ENCODE peak calls at places on chromosomes 13 and 19, in eight cellular contexts. Z is MCF 10A, V is tibial artery, J is left lung, L is lower lobe of right lung, T is fibroblast of villous mesenchyme, G is dorsolateral prefrontal cortex, U is glutamatergic neuron. B is an unnamed sample.

GRCh38 chr13:99540530-99540929 is 39.3 kb downstream of the TM9SF2 start:
- DNase-seq in Z (no peak), J (no peak), V (no peak), U (no peak), G (no peak), L (no peak), T (no peak), B (no peak)

GRCh38 chr19:12935071-12935470 is 1.6 kb upstream of the FARSA start:
- DNase-seq in U (no peak), J (no peak), T (no peak), L (no peak), V (no peak), Z (no peak), G (no peak), B (no peak)

GRCh38 chr13:36875431-36875830 is 44.6 kb downstream of the SMAD9 start:
- DNase-seq in Z (no peak), J (no peak), U (no peak), V (no peak), L (no peak), T (no peak), G (no peak), B (no peak)

GRCh38 chr13:109135018-109135417 is 505.6 kb downstream of the MYO16 start:
- DNase-seq in V (no peak), U (no peak), T (no peak), J (no peak), G (no peak), Z (no peak), L (no peak), B (no peak)

GRCh38 chr19:32012206-32012605 is 333.2 kb upstream of the ZNF507 start:
- DNase-seq in J (no peak), Z (peak), L (no peak), U (no peak), G (no peak), T (no peak), V (no peak), B (no peak)

GRCh38 chr13:46179576-46180368 is 2.2 kb downstream of the LCP1 start:
- DNase-seq in U (no peak), G (no peak), J (no peak), L (peak), T (no peak), V (peak), Z (no peak), B (no peak)

GRCh38 chr13:33612641-33613638 is 205.0 kb upstream of the RFC3 start:
- DNase-seq in T (no peak), L (no peak), G (no peak), J (no peak), V (no peak), U (no peak), Z (no peak), B (no peak)

GRCh38 chr13:86840250-86841191 is 830.6 kb upstream of the SLITRK5 start:
- DNase-seq in L (no peak), G (no peak), Z (no peak), U (no peak), V (no peak), J (no peak), T (no peak), B (no peak)

GRCh38 chr19:961866-962620 is 22.1 kb upstream of the WDR18 start:
- DNase-seq in U (no peak), Z (peak), V (no peak), L (no peak), T (peak), G (no peak), J (peak), B (no peak)

GRCh38 chr13:59891053-59891452 is 272.7 kb downstream of the DIAPH3 start:
- DNase-seq in J (no peak), G (no peak), T (peak), L (no peak), U (no peak), Z (no peak), V (no peak), B (no peak)

GRCh38 chr19:28394705-28395104 is 818.2 kb downstream of the UQCRFS1 start:
- DNase-seq in U (no peak), V (no peak), J (no peak), T (no peak), Z (no peak), L (no peak), G (no peak), B (no peak)

GRCh38 chr13:98577823-98578285 is 947 bp upstream of the STK24 start:
- DNase-seq in G (no peak), V (no peak), L (no peak), U (peak), J (no peak), Z (no peak), T (no peak), B (no peak)

GRCh38 chr19:40960780-40961179 is 30.3 kb upstream of the CYP2B6 start:
- DNase-seq in Z (no peak), J (no peak), T (no peak), G (no peak), V (no peak), L (no peak), U (no peak), B (no peak)

GRCh38 chr13:27104606-27105005 is 67.0 kb downstream of the USP12 start:
- DNase-seq in V (no peak), T (peak), J (no peak), U (no peak), L (no peak), Z (no peak), G (no peak), B (no peak)

GRCh38 chr13:56659041-56659471 is 481.7 kb upstream of the PRR20A start:
- DNase-seq in T (no peak), L (peak), G (no peak), U (no peak), V (no peak), Z (no peak), J (peak), B (peak)

GRCh38 chr19:55319786-55320185 is 5.4 kb downstream of the TMEM150B start:
- DNase-seq in J (no peak), Z (no peak), G (no peak), L (no peak), U (peak), V (no peak), T (peak), B (no peak)

GRCh38 chr13:49996166-49996915 is 501 bp upstream of the TRIM13 start:
- DNase-seq in V (peak), J (peak), L (peak), G (peak), Z (peak), T (peak), U (peak), B (peak)

GRCh38 chr13:23159205-23159586 is 21.6 kb upstream of the SGCG start:
- DNase-seq in G (no peak), L (peak), U (peak), J (no peak), T (peak), V (no peak), Z (peak), B (no peak)

GRCh38 chr19:38952395-38953165 is 21.8 kb downstream of the MRPS12 start:
- DNase-seq in U (peak), J (no peak), Z (peak), G (no peak), V (no peak), L (no peak), T (no peak), B (no peak)

GRCh38 chr19:51810228-51810627 is 15.3 kb downstream of the FPR3 start:
- DNase-seq in L (no peak), U (no peak), G (no peak), T (no peak), Z (peak), V (no peak), J (no peak), B (no peak)

GRCh38 chr13:95298971-95299627 is 2.2 kb downstream of the ABCC4 start:
- DNase-seq in U (no peak), J (no peak), V (no peak), T (peak), G (no peak), Z (peak), L (no peak), B (no peak)

GRCh38 chr13:53165201-53165600 is 136.6 kb downstream of the OLFM4 start:
- DNase-seq in Z (no peak), L (no peak), U (no peak), G (no peak), V (no peak), J (no peak), T (no peak), B (no peak)

GRCh38 chr19:13652810-13653590 is 111.3 kb upstream of the MRI1 start:
- DNase-seq in Z (no peak), L (no peak), T (no peak), G (no peak), U (no peak), J (no peak), V (no peak), B (no peak)

GRCh38 chr19:4363571-4364304 is 20.4 kb downstream of the MPND start:
- DNase-seq in L (peak), J (no peak), T (no peak), V (peak), U (no peak), Z (no peak), G (no peak), B (no peak)

DNA sequence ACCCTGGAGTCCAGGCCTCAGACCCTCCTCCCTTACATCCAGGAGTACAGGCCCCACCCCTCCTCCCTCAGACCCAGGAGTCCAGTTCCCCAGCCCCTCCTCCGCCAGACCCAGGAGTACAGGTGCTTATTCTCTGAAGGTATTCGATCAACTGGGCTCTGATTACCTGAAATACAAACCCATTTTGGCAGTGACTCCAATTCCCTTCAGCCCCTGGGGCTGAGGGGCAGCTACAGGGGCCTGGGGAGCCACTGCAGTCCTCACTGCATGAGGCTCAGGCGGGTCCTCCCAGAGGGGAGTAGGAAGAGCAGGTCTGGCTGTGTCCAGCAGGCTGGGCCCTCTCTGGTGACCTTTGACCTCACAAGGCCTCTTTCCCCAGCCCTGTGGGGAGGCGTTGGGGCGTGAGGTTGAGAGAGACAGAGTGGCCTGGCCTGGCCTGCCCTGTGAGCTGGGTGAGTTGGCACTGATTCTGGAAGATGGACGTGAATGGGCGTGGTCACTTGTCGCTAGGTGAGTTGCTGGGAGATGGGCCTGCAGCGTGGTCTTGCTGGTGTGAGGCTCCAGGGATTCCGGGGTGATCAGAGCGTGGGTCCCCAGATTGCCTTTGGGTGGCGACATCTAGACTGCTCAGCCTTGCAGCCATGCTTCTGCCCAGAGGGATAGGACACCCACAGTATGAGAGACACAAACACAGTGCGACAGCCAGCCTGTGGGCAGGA is 3.1 kb downstream of the BCAT2 start:
- DNase-seq in G (no peak), V (no peak), T (no peak), J (no peak), Z (no peak), U (peak), L (no peak), B (no peak)
- TF ChIP-seq CTCF in G (no peak), V (no peak), T (no peak), J (no peak), Z (no peak), U (no peak), L (no peak), B (no peak)

GRCh38 chr19:6717036-6717435 is 3.4 kb downstream of the C3 start:
- DNase-seq in Z (no peak), T (no peak), V (no peak), J (peak), U (peak), G (no peak), L (no peak), B (no peak)
- TF ChIP-seq CTCF in Z (no peak), T (no peak), V (no peak), J (no peak), U (no peak), G (no peak), L (no peak), B (no peak)

GRCh38 chr13:44874176-44874575 is 115.1 kb downstream of the NUFIP1 start:
- DNase-seq in J (no peak), L (no peak), U (no peak), G (no peak), V (no peak), T (no peak), Z (no peak), B (no peak)

GRCh38 chr13:44876782-44877324 is 112.4 kb downstream of the NUFIP1 start:
- DNase-seq in T (no peak), Z (no peak), J (no peak), L (no peak), G (no peak), V (no peak), U (peak), B (no peak)

GRCh38 chr13:44874886-44875630 is 114.2 kb downstream of the NUFIP1 start:
- DNase-seq in J (no peak), Z (no peak), T (no peak), V (no peak), U (no peak), L (no peak), G (no peak), B (no peak)

GRCh38 chr13:44884076-44884729 is 105.1 kb downstream of the NUFIP1 start:
- DNase-seq in Z (peak), V (no peak), G (no peak), L (no peak), T (peak), U (no peak), J (no peak), B (no peak)

DNA sequence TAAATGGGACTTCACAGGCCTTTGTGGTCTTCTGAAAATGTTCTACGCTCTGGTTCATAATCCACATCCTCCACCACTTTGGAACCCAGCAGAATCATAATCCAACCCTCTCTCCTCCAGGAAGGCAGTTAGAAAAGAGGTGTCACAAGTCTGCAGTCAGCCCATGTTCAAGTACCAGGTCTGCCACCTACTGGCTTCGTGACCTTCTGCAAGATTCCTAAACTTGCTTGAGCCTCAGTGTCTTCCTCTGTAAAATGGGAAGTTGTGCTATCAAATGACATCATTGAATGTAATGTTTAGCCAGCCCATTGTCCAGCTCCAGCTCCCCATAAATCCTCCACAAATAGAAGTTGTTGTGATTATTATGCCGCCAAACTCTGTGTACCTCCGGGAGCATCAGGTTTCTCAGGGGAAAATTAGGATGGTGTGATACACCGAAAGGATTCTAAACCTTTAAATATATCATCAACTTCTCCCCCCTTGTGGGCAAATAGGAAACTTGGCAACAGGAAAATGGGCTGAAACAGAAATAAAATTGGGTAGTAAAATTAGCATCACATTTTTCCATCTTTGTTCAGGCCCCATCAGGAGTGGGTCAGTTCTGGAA is 109.7 kb downstream of the NUFIP1 start:
- DNase-seq in V (no peak), G (no peak), J (no peak), T (peak), L (no peak), Z (peak), U (no peak), B (peak)
- TF ChIP-seq CTCF in V (peak), G (peak), J (no peak), T (peak), L (peak), Z (peak), U (peak), B (peak)

DNA sequence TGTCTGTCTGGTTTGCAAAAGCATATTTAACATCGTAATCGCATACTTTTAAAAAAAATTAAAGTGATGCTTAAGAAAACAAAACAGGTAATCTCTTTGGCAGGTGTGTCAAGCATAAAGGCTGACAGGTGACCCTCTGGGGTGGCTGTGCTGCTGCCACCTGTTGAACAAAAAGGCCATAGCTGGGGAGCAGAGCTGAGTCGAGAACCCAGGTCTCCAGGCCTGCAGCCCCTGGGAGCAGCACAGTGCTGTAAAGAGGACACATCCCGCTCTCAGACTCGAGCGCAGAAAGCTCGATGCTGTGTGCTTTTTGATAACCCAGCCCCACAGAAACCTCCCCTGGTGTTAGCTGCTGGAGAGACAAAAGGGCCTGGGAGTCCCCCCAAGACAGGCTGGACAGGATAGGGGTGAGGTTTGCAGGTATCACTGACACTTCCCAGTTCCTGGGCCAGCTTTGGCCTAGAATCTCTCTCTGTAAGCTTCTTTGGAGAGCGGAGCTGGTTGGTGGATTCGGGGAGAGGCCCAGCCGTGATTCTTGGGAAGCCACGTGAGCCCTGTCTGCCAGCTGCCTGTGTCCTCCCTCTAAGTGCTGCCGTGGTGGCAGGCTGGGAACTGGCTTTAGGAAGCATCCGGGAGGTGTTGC is 66.9 kb downstream of the C13orf42 start:
- DNase-seq in V (no peak), G (no peak), J (no peak), T (no peak), L (no peak), Z (no peak), U (no peak), B (no peak)
- TF ChIP-seq CTCF in V (no peak), G (no peak), J (no peak), T (no peak), L (no peak), Z (no peak), U (no peak), B (no peak)

GRCh38 chr19:15292847-15293582 is 39.3 kb downstream of the BRD4 start:
- DNase-seq in L (no peak), T (peak), U (no peak), Z (no peak), V (no peak), G (no peak), J (no peak), B (no peak)
- TF ChIP-seq CTCF in L (no peak), T (no peak), U (no peak), Z (no peak), V (no peak), G (no peak), J (no peak), B (no peak)

GRCh38 chr13:41056194-41056593 is 5.1 kb upstream of the WBP4 start:
- DNase-seq in L (no peak), Z (no peak), U (no peak), G (no peak), T (no peak), V (no peak), J (no peak), B (no peak)

GRCh38 chr13:41056996-41057711 is 4.2 kb upstream of the WBP4 start:
- DNase-seq in G (no peak), J (no peak), T (no peak), L (no peak), V (no peak), U (no peak), Z (no peak), B (no peak)

GRCh38 chr13:41053384-41053826 is 7.9 kb upstream of the WBP4 start:
- DNase-seq in L (no peak), V (no peak), G (no peak), U (no peak), J (no peak), Z (peak), T (peak), B (no peak)

GRCh38 chr13:41054212-41054877 is 7.0 kb upstream of the WBP4 start:
- DNase-seq in G (no peak), V (no peak), Z (peak), U (no peak), T (peak), J (no peak), L (no peak), B (no peak)

DNA sequence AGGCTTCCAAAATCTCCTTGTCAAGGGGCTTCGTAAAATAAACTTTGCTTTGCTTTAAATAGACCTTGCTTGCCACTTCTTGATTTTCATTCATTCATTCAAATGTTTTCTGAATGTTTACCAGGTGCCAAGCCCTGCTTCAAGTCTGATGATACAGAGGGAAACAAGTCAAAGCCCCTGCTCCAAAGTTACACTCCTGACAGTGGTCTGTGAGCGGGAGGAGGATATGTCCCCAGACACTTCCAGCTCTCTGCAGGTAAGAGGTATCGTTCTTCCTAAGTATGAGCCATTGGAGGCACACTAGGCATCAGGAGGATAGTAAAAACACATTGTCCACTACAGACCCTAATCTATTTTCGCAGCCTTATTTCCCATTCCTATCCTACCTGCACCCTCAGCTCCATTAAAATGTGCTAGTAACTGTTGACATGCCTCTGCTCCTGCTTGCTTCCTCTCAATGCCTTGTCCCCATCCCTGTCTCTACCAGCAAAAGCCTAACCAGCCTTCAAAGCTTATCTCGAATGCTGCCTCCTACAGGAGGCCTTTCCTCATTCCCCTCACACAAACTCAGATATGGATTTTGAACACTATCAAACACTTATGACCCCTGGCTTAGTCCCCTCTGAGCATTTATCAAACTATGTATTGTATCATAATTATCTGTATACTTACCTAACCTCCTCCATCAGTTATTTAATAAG is 6.2 kb upstream of the WBP4 start:
- DNase-seq in V (no peak), L (no peak), T (no peak), Z (no peak), J (no peak), U (no peak), G (no peak), B (no peak)
- TF ChIP-seq CTCF in V (no peak), L (peak), T (peak), Z (no peak), J (no peak), U (no peak), G (no peak), B (no peak)

DNA sequence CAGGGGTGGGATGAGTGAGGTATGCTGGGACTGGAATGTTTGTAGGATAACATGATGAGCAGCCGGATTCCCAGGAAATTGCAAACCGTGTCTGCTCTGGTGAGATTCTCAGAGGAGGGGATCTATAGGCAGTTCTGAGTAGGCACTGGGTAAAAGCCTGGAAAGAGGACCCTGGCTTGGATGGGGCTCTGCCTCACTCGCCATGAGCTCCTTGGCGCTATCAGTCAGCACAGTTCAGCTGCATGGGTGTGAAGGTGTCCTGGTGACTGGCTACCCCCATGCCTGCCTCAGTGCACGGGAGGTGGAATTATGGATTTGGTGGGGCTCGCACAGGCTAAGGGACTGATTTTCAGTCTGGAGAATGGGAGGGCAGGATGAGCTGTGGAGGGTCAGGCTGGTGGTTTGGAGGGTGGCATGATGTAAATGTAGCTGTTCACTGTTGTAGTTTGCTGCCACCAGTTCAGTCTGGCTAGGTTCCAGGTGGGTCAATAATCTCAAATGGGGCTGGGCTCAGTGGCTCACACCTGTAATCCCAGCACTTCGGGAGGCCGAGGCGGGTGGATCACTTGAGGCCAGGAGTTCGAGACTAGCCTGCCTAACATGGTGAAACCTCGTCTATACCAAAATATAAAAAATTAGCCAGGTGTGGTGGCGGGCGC is 9.2 kb upstream of the ZNF627 start:
- DNase-seq in U (no peak), L (no peak), J (no peak), T (no peak), G (no peak), Z (no peak), V (no peak), B (no peak)
- TF ChIP-seq CTCF in U (peak), L (no peak), J (peak), T (no peak), G (peak), Z (no peak), V (no peak), B (peak)